ENCODE peak calls at places on chromosome 5, in five cellular contexts. B, J, U, W and R are unnamed samples.

GRCh38 chr5:96781734-96782064 is 26.0 kb downstream of the ERAP1 start:
- DNase-seq in B (no peak), J (no peak), U (no peak), W (no peak), R (no peak)

GRCh38 chr5:115571441-115571878 is 26.9 kb upstream of the FEM1C start:
- DNase-seq in B (no peak), J (no peak), U (no peak), W (no peak), R (peak)

GRCh38 chr5:132260051-132260450 is 2.6 kb downstream of the PDLIM4 start:
- DNase-seq in B (no peak), J (peak), U (no peak), W (peak), R (no peak)

GRCh38 chr5:160451281-160451680 is 29.6 kb downstream of the PTTG1 start:
- DNase-seq in B (no peak), J (no peak), U (no peak), W (no peak), R (no peak)

GRCh38 chr5:72234265-72234700 is 85.8 kb downstream of the MRPS27 start:
- DNase-seq in B (no peak), J (no peak), U (no peak), W (no peak), R (no peak)

GRCh38 chr5:120140510-120140909 is 323.6 kb upstream of the PRR16 start:
- DNase-seq in B (no peak), J (no peak), U (no peak), W (no peak), R (no peak)

GRCh38 chr5:40680741-40681350 is 1.1 kb downstream of the PTGER4 start:
- DNase-seq in B (no peak), J (no peak), U (no peak), W (peak), R (no peak)

GRCh38 chr5:37710965-37711364 is 128.9 kb downstream of the GDNF start:
- DNase-seq in B (no peak), J (no peak), U (no peak), W (no peak), R (no peak)

GRCh38 chr5:32714836-32715235 is 3.7 kb downstream of the NPR3 start:
- DNase-seq in B (no peak), J (no peak), U (no peak), W (no peak), R (no peak)

GRCh38 chr5:158277276-158277675 is 418.3 kb upstream of the CLINT1 start:
- DNase-seq in B (no peak), J (no peak), U (no peak), W (no peak), R (no peak)

GRCh38 chr5:143314664-143315063 is 88.8 kb downstream of the NR3C1 start:
- DNase-seq in B (no peak), J (no peak), U (peak), W (no peak), R (no peak)

GRCh38 chr5:27434335-27434734 is 395.9 kb upstream of the CDH9 start:
- DNase-seq in B (no peak), J (no peak), U (no peak), W (no peak), R (no peak)

GRCh38 chr5:52783226-52783959 is 4.3 kb upstream of the ITGA1 start:
- DNase-seq in B (no peak), J (peak), U (no peak), W (peak), R (no peak)

GRCh38 chr5:60844429-60844890 is 391 bp upstream of the ELOVL7 start:
- DNase-seq in B (no peak), J (no peak), U (no peak), W (no peak), R (no peak)

GRCh38 chr5:89313804-89314588 is 431.0 kb upstream of the MEF2C start:
- DNase-seq in B (peak), J (no peak), U (peak), W (no peak), R (no peak)

GRCh38 chr5:151041577-151042268 is 21.3 kb downstream of the GPX3 start:
- DNase-seq in B (no peak), J (no peak), U (no peak), W (no peak), R (no peak)

GRCh38 chr5:78803386-78803785 is 154.8 kb upstream of the LHFPL2 start:
- DNase-seq in B (no peak), J (peak), U (no peak), W (peak), R (peak)

GRCh38 chr5:56183507-56183906 is 49.6 kb downstream of the ANKRD55 start:
- DNase-seq in B (peak), J (peak), U (peak), W (no peak), R (no peak)

GRCh38 chr5:123206618-123207320 is 117.7 kb downstream of the PRDM6 start:
- DNase-seq in B (no peak), J (peak), U (no peak), W (no peak), R (no peak)

GRCh38 chr5:42749020-42749419 is 7.6 kb upstream of the CCDC152 start:
- DNase-seq in B (no peak), J (no peak), U (no peak), W (no peak), R (no peak)

GRCh38 chr5:134374234-134374633 is 2.9 kb downstream of the UBE2B start:
- DNase-seq in B (no peak), J (no peak), U (no peak), W (peak), R (no peak)

GRCh38 chr5:127645300-127645726 is 3.6 kb upstream of the CTXN3 start:
- DNase-seq in B (no peak), J (no peak), U (no peak), W (no peak), R (no peak)

GRCh38 chr5:52638732-52639131 is 149.0 kb upstream of the ITGA1 start:
- DNase-seq in B (no peak), J (no peak), U (no peak), W (no peak), R (no peak)

GRCh38 chr5:133324058-133324457 is 272.2 kb downstream of the HSPA4 start:
- DNase-seq in B (no peak), J (no peak), U (no peak), W (no peak), R (no peak)

GRCh38 chr5:87524217-87524616 is 111.5 kb upstream of the CCNH start:
- DNase-seq in B (no peak), J (no peak), U (no peak), W (no peak), R (no peak)

GRCh38 chr5:170597109-170597741 is 93.4 kb downstream of the KCNIP1 start:
- DNase-seq in B (peak), J (no peak), U (peak), W (no peak), R (no peak)

GRCh38 chr5:157196045-157196444 is 15.4 kb downstream of the ITK start:
- DNase-seq in B (no peak), J (no peak), U (no peak), W (no peak), R (no peak)

GRCh38 chr5:65127181-65127901 is 354.4 kb downstream of the ADAMTS6 start:
- DNase-seq in B (no peak), J (no peak), U (no peak), W (no peak), R (no peak)

GRCh38 chr5:102341918-102342317 is 45.8 kb upstream of the SLCO4C1 start:
- DNase-seq in B (no peak), J (no peak), U (no peak), W (no peak), R (no peak)

GRCh38 chr5:168328804-168329203 is 37.4 kb downstream of the WWC1 start:
- DNase-seq in B (no peak), J (no peak), U (no peak), W (no peak), R (no peak)

GRCh38 chr5:177496111-177497010 is 1.0 kb downstream of the PDLIM7 start:
- DNase-seq in B (peak), J (peak), U (peak), W (no peak), R (peak)

GRCh38 chr5:124524552-124525232 is 221.7 kb downstream of the ZNF608 start:
- DNase-seq in B (no peak), J (no peak), U (no peak), W (no peak), R (no peak)

GRCh38 chr5:57468481-57469165 is 14.0 kb downstream of the ACTBL2 start:
- DNase-seq in B (no peak), J (no peak), U (no peak), W (no peak), R (no peak)

GRCh38 chr5:116765441-116765840 is 190.8 kb upstream of the SEMA6A start:
- DNase-seq in B (no peak), J (no peak), U (no peak), W (no peak), R (no peak)
- H3K4me3 ChIP-seq in B (no peak), J (no peak), U (no peak), W (no peak), R (no peak)

GRCh38 chr5:59354811-59355210 is 538.7 kb downstream of the PDE4D start:
- DNase-seq in B (no peak), J (no peak), U (no peak), W (no peak), R (no peak)

GRCh38 chr5:59357421-59357977 is 536.0 kb downstream of the PDE4D start:
- DNase-seq in B (no peak), J (no peak), U (no peak), W (no peak), R (no peak)

GRCh38 chr5:59356813-59357381 is 536.6 kb downstream of the PDE4D start:
- DNase-seq in B (no peak), J (no peak), U (no peak), W (no peak), R (no peak)

GRCh38 chr5:59351076-59351794 is 542.3 kb downstream of the PDE4D start:
- DNase-seq in B (peak), J (no peak), U (no peak), W (no peak), R (no peak)

DNA sequence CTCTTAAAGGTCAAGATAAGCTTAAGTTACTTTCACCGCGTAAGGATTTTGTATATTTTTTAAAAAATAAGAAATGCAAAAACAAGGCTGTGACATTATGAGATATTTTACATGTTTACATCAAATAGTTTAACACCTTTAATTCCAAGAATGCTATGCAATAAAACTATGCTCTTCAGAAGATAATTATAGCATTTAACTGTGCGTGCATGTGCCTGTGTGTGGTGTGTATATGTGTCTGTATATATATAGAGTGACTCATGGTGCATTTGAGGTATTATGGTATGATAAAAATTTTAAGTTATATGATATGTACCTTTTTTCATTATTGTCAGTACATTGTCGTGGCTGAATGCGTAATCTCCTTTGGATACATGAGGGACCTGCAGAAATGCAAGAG is 539.3 kb downstream of the PDE4D start:
- DNase-seq in B (no peak), J (no peak), U (no peak), W (no peak), R (no peak)
- H3K4me3 ChIP-seq in B (no peak), J (no peak), U (no peak), W (no peak), R (no peak)

DNA sequence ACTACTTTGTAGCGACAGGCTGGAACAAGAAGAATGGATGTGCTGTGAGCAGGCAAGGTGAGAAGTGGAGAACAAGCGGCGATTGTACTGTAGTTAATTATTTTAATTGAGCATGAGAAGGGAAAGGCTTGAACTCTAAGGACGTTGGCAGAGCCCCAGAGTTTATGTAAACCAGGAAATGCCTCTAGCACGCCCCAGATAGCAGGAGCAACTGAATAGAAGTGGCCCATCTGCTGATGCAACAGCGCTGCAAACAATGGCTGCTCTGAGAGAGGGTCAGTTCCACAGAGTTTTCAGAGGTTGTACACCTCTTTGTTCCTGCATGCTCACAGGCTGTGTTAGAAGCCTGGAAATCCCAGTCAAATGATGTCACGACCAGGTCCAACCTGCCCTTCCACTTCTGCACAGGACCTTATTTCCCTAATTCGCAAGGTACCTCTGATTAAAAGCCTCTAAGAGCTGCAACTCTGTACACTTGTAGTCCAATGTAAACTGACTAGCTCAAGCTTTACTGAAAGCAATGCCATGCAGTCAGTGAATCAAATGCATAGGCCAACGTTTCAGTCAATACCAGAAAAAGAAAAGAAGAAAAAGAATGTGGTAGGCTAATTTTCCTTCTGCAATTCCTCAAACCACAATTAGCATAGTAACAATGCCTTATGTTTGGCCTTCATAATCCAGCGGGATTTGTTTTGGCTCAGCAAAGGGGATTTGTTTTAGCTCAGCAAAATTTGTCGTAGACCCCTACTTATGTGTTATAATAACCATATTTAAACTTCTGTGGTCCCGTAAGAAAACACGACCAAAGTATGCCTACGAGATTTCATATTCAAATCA is 119.6 kb upstream of the RETREG1 start:
- DNase-seq in B (no peak), J (no peak), U (peak), W (peak), R (peak)
- H3K4me3 ChIP-seq in B (no peak), J (no peak), U (no peak), W (no peak), R (no peak)

GRCh38 chr5:79986260-79986659 is 4.8 kb downstream of the MTX3 start:
- DNase-seq in B (no peak), J (no peak), U (no peak), W (no peak), R (no peak)
- H3K4me3 ChIP-seq in B (no peak), J (no peak), U (no peak), W (no peak), R (no peak)